ENCODE peak calls at places on chromosomes 7 and 10, in nine cellular contexts. One of them, this sample, is unnamed.
A peak's percentile ranks its signal among the peaks of the same experiment; 100 is the strongest.

GRCh38 chr10:9289811-9290210 is 1235.3 kb downstream of the GATA3 start:
- DNase-seq in heart right ventricle: no peak
- DNase-seq in kidney: no peak
- DNase-seq in heart left ventricle: no peak
- DNase-seq in adrenal gland: no peak
- DNase-seq in transverse colon: no peak
- DNase-seq in body of pancreas: no peak
- DNase-seq in Karpas-422: no peak
- DNase-seq in breast epithelium: no peak
- DNase-seq in this sample: no peak

GRCh38 chr7:48171190-48171589 is at the start of gene ABCA13:
- DNase-seq in heart right ventricle: no peak
- DNase-seq in kidney: no peak
- DNase-seq in heart left ventricle: no peak
- DNase-seq in adrenal gland: no peak
- DNase-seq in transverse colon: no peak
- DNase-seq in body of pancreas: no peak
- DNase-seq in Karpas-422: no peak
- DNase-seq in breast epithelium: no peak
- DNase-seq in this sample: no peak

GRCh38 chr7:157579425-157579824 is 242.6 kb downstream of the DNAJB6 start:
- DNase-seq in heart right ventricle: no peak
- DNase-seq in kidney: peak; percentile 35
- DNase-seq in heart left ventricle: no peak
- DNase-seq in adrenal gland: no peak
- DNase-seq in transverse colon: peak; percentile 57
- DNase-seq in body of pancreas: no peak
- DNase-seq in Karpas-422: no peak
- DNase-seq in breast epithelium: no peak
- DNase-seq in this sample: no peak

GRCh38 chr10:100988166-100988565 is 823 bp downstream of the TWNK start:
- DNase-seq in heart right ventricle: no peak
- DNase-seq in kidney: peak; percentile 52
- DNase-seq in heart left ventricle: no peak
- DNase-seq in adrenal gland: no peak
- DNase-seq in transverse colon: no peak
- DNase-seq in body of pancreas: no peak
- DNase-seq in Karpas-422: no peak
- DNase-seq in breast epithelium: no peak
- DNase-seq in this sample: no peak

GRCh38 chr7:92875719-92876118 is 39.3 kb upstream of the CDK6 start:
- DNase-seq in heart right ventricle: no peak
- DNase-seq in kidney: no peak
- DNase-seq in heart left ventricle: no peak
- DNase-seq in adrenal gland: no peak
- DNase-seq in transverse colon: no peak
- DNase-seq in body of pancreas: no peak
- DNase-seq in Karpas-422: no peak
- DNase-seq in breast epithelium: no peak
- DNase-seq in this sample: no peak

GRCh38 chr7:143396182-143396581 is 12.5 kb downstream of the EPHA1 start:
- DNase-seq in heart right ventricle: no peak
- DNase-seq in kidney: no peak
- DNase-seq in heart left ventricle: no peak
- DNase-seq in adrenal gland: no peak
- DNase-seq in transverse colon: no peak
- DNase-seq in body of pancreas: no peak
- DNase-seq in Karpas-422: no peak
- DNase-seq in breast epithelium: no peak
- DNase-seq in this sample: no peak

GRCh38 chr10:95217476-95217875 is 23.4 kb downstream of the ACSM6 start:
- DNase-seq in heart right ventricle: no peak
- DNase-seq in kidney: no peak
- DNase-seq in heart left ventricle: no peak
- DNase-seq in adrenal gland: no peak
- DNase-seq in transverse colon: no peak
- DNase-seq in body of pancreas: no peak
- DNase-seq in Karpas-422: no peak
- DNase-seq in breast epithelium: no peak
- DNase-seq in this sample: no peak

GRCh38 chr10:15325243-15326002 is 45.7 kb downstream of the FAM171A1 start:
- DNase-seq in heart right ventricle: no peak
- DNase-seq in kidney: no peak
- DNase-seq in heart left ventricle: peak; percentile 37
- DNase-seq in adrenal gland: peak; percentile 60
- DNase-seq in transverse colon: no peak
- DNase-seq in body of pancreas: no peak
- DNase-seq in Karpas-422: no peak
- DNase-seq in breast epithelium: no peak
- DNase-seq in this sample: no peak

GRCh38 chr10:55274367-55274766 is 473.3 kb upstream of the PCDH15 start:
- DNase-seq in heart right ventricle: no peak
- DNase-seq in kidney: no peak
- DNase-seq in heart left ventricle: no peak
- DNase-seq in adrenal gland: no peak
- DNase-seq in transverse colon: no peak
- DNase-seq in body of pancreas: no peak
- DNase-seq in Karpas-422: no peak
- DNase-seq in breast epithelium: no peak
- DNase-seq in this sample: no peak

GRCh38 chr10:45373783-45374450 is at the start of gene ALOX5:
- DNase-seq in heart right ventricle: peak; percentile 77
- DNase-seq in kidney: peak; percentile 86
- DNase-seq in heart left ventricle: peak; percentile 72
- DNase-seq in adrenal gland: no peak
- DNase-seq in transverse colon: peak; percentile 79
- DNase-seq in body of pancreas: peak; percentile 86
- DNase-seq in Karpas-422: peak; percentile 95
- DNase-seq in breast epithelium: no peak
- DNase-seq in this sample: peak; percentile 6

GRCh38 chr7:140609646-140610045 is 31.0 kb downstream of the DENND2A start:
- DNase-seq in heart right ventricle: no peak
- DNase-seq in kidney: no peak
- DNase-seq in heart left ventricle: no peak
- DNase-seq in adrenal gland: no peak
- DNase-seq in transverse colon: no peak
- DNase-seq in body of pancreas: no peak
- DNase-seq in Karpas-422: no peak
- DNase-seq in breast epithelium: no peak
- DNase-seq in this sample: no peak

GRCh38 chr7:155862088-155862487 is 49.8 kb upstream of the SHH start:
- DNase-seq in heart right ventricle: no peak
- DNase-seq in kidney: no peak
- DNase-seq in heart left ventricle: no peak
- DNase-seq in adrenal gland: no peak
- DNase-seq in transverse colon: no peak
- DNase-seq in body of pancreas: no peak
- DNase-seq in Karpas-422: no peak
- DNase-seq in breast epithelium: no peak
- DNase-seq in this sample: no peak

GRCh38 chr7:69670701-69671100 is 72.4 kb downstream of the AUTS2 start:
- DNase-seq in heart right ventricle: no peak
- DNase-seq in kidney: no peak
- DNase-seq in heart left ventricle: no peak
- DNase-seq in adrenal gland: no peak
- DNase-seq in transverse colon: no peak
- DNase-seq in body of pancreas: no peak
- DNase-seq in Karpas-422: no peak
- DNase-seq in breast epithelium: no peak
- DNase-seq in this sample: no peak

GRCh38 chr7:110943686-110944350 is 147.1 kb upstream of the LRRN3 start:
- DNase-seq in heart right ventricle: no peak
- DNase-seq in kidney: no peak
- DNase-seq in heart left ventricle: no peak
- DNase-seq in adrenal gland: no peak
- DNase-seq in transverse colon: no peak
- DNase-seq in body of pancreas: no peak
- DNase-seq in Karpas-422: no peak
- DNase-seq in breast epithelium: no peak
- DNase-seq in this sample: no peak

GRCh38 chr10:69948261-69948660 is 104.4 kb upstream of the MACROH2A2 start:
- DNase-seq in heart right ventricle: no peak
- DNase-seq in kidney: no peak
- DNase-seq in heart left ventricle: no peak
- DNase-seq in adrenal gland: no peak
- DNase-seq in transverse colon: no peak
- DNase-seq in body of pancreas: no peak
- DNase-seq in Karpas-422: no peak
- DNase-seq in breast epithelium: no peak
- DNase-seq in this sample: no peak

GRCh38 chr7:102412548-102412947 is 16.4 kb downstream of the PRKRIP1 start:
- DNase-seq in heart right ventricle: peak; percentile 38
- DNase-seq in kidney: no peak
- DNase-seq in heart left ventricle: peak; percentile 35
- DNase-seq in adrenal gland: peak; percentile 90
- DNase-seq in transverse colon: peak; percentile 37
- DNase-seq in body of pancreas: no peak
- DNase-seq in Karpas-422: no peak
- DNase-seq in breast epithelium: no peak
- DNase-seq in this sample: peak; percentile 25

GRCh38 chr7:129438839-129439640 is 4.8 kb downstream of the STRIP2 start:
- DNase-seq in heart right ventricle: no peak
- DNase-seq in kidney: no peak
- DNase-seq in heart left ventricle: no peak
- DNase-seq in adrenal gland: no peak
- DNase-seq in transverse colon: no peak
- DNase-seq in body of pancreas: no peak
- DNase-seq in Karpas-422: no peak
- DNase-seq in breast epithelium: no peak
- DNase-seq in this sample: no peak

GRCh38 chr7:131111081-131111576 is 216.5 kb upstream of the MKLN1 start:
- DNase-seq in heart right ventricle: no peak
- DNase-seq in kidney: no peak
- DNase-seq in heart left ventricle: peak; percentile 37
- DNase-seq in adrenal gland: peak; percentile 72
- DNase-seq in transverse colon: peak; percentile 15
- DNase-seq in body of pancreas: peak; percentile 62
- DNase-seq in Karpas-422: peak; percentile 82
- DNase-seq in breast epithelium: no peak
- DNase-seq in this sample: no peak

GRCh38 chr7:122310119-122311021 is 5.8 kb upstream of the FEZF1 start:
- DNase-seq in heart right ventricle: no peak
- DNase-seq in kidney: no peak
- DNase-seq in heart left ventricle: no peak
- DNase-seq in adrenal gland: no peak
- DNase-seq in transverse colon: no peak
- DNase-seq in body of pancreas: no peak
- DNase-seq in Karpas-422: no peak
- DNase-seq in breast epithelium: no peak
- DNase-seq in this sample: no peak

GRCh38 chr7:67022501-67022900 is 25.9 kb downstream of the TYW1 start:
- DNase-seq in heart right ventricle: no peak
- DNase-seq in kidney: no peak
- DNase-seq in heart left ventricle: no peak
- DNase-seq in adrenal gland: peak; percentile 34
- DNase-seq in transverse colon: no peak
- DNase-seq in body of pancreas: no peak
- DNase-seq in Karpas-422: no peak
- DNase-seq in breast epithelium: no peak
- DNase-seq in this sample: no peak

GRCh38 chr7:44759246-44759645 is 10.6 kb downstream of the ZMIZ2 start:
- DNase-seq in heart right ventricle: no peak
- DNase-seq in kidney: no peak
- DNase-seq in heart left ventricle: no peak
- DNase-seq in adrenal gland: no peak
- DNase-seq in transverse colon: no peak
- DNase-seq in body of pancreas: no peak
- DNase-seq in Karpas-422: no peak
- DNase-seq in breast epithelium: no peak
- DNase-seq in this sample: no peak
- H3K36me3 ChIP-seq in heart right ventricle: peaks cover 16% of the 10 kb centered on the region
- H3K36me3 ChIP-seq in kidney: peaks cover 49% of the 10 kb centered on the region
- H3K36me3 ChIP-seq in heart left ventricle: peaks cover 68% of the 10 kb centered on the region
- H3K36me3 ChIP-seq in adrenal gland: no peaks in the 10 kb centered on the region
- H3K36me3 ChIP-seq in transverse colon: peaks cover 35% of the 10 kb centered on the region
- H3K36me3 ChIP-seq in body of pancreas: peaks cover 36% of the 10 kb centered on the region
- H3K36me3 ChIP-seq in Karpas-422: no peaks in the 10 kb centered on the region
- H3K36me3 ChIP-seq in breast epithelium: no peaks in the 10 kb centered on the region
- H3K36me3 ChIP-seq in this sample: peaks cover 68% of the 10 kb centered on the region

DNA sequence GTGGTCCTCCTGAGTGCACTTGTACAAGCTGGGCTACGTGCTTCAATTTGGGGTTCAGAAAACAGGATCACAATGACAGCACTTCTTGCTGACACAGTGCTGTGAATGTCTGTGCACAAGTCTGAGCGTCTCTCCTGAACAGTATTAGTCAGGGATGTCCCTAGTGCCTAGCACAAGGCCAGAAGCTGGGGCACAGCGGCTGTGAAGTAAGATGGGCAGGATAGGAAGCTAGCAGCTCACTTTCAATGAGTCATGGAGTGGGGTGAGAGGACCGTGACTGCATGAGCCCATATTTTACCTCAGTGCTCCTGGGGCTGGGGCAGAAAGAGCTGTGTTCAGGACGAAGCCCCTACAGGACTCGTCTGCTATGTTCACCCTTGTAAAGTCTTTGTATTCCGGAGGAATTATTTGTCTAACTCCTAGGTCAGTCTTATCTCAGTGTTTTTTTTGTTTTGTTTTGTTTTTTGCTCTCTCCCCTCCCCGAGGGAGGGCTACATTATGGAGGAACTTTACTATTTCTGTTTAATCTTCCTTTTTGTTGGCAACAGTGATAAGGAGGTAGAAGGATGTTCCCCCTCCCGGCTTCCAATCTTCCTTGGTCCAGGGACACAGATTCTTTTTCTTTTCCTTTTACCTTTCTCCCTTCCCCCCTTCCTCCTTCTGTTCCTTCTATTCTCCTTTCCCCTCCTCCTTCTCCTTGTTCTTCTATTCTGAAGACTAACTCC is 2.8 kb upstream of the LRMDA start:
- DNase-seq in heart right ventricle: no peak
- DNase-seq in kidney: no peak
- DNase-seq in heart left ventricle: no peak
- DNase-seq in adrenal gland: peak; percentile 90
- DNase-seq in transverse colon: no peak
- DNase-seq in body of pancreas: peak; percentile 39
- DNase-seq in Karpas-422: no peak
- DNase-seq in breast epithelium: no peak
- DNase-seq in this sample: no peak
- H3K4me1 ChIP-seq in heart right ventricle: peaks cover 56% of the 10 kb centered on the region
- H3K4me1 ChIP-seq in kidney: peaks cover 26% of the 10 kb centered on the region
- H3K4me1 ChIP-seq in heart left ventricle: peaks cover 18% of the 10 kb centered on the region
- H3K4me1 ChIP-seq in adrenal gland: peaks cover 52% of the 10 kb centered on the region
- H3K4me1 ChIP-seq in transverse colon: peaks cover 17% of the 10 kb centered on the region
- H3K4me1 ChIP-seq in body of pancreas: peaks cover 72% of the 10 kb centered on the region
- H3K4me1 ChIP-seq in Karpas-422: no peaks in the 10 kb centered on the region
- H3K4me1 ChIP-seq in breast epithelium: no peaks in the 10 kb centered on the region
- H3K4me1 ChIP-seq in this sample: no peaks in the 10 kb centered on the region

GRCh38 chr10:68125770-68126169 is 16.5 kb downstream of the MYPN start:
- DNase-seq in heart right ventricle: no peak
- DNase-seq in kidney: no peak
- DNase-seq in heart left ventricle: no peak
- DNase-seq in adrenal gland: no peak
- DNase-seq in transverse colon: no peak
- DNase-seq in body of pancreas: no peak
- DNase-seq in Karpas-422: no peak
- DNase-seq in breast epithelium: no peak
- DNase-seq in this sample: no peak
- H3K27ac ChIP-seq in heart right ventricle: peak overlapping the region; percentile 42
- H3K27ac ChIP-seq in kidney: no peak overlapping the region
- H3K27ac ChIP-seq in heart left ventricle: no peak overlapping the region
- H3K27ac ChIP-seq in adrenal gland: no peak overlapping the region
- H3K27ac ChIP-seq in transverse colon: no peak overlapping the region
- H3K27ac ChIP-seq in body of pancreas: no peak overlapping the region
- H3K27ac ChIP-seq in Karpas-422: no peak overlapping the region
- H3K27ac ChIP-seq in breast epithelium: no peak overlapping the region
- H3K27ac ChIP-seq in this sample: no peak overlapping the region

GRCh38 chr10:878333-878753 is 53.2 kb downstream of the LARP4B start:
- DNase-seq in heart right ventricle: no peak
- DNase-seq in kidney: no peak
- DNase-seq in heart left ventricle: no peak
- DNase-seq in adrenal gland: no peak
- DNase-seq in transverse colon: no peak
- DNase-seq in body of pancreas: peak; percentile 48
- DNase-seq in Karpas-422: no peak
- DNase-seq in breast epithelium: no peak
- DNase-seq in this sample: no peak
- H3K36me3 ChIP-seq in heart right ventricle: peaks cover 7% of the 10 kb centered on the region
- H3K36me3 ChIP-seq in kidney: peaks cover 23% of the 10 kb centered on the region
- H3K36me3 ChIP-seq in heart left ventricle: peaks cover 54% of the 10 kb centered on the region
- H3K36me3 ChIP-seq in adrenal gland: no peaks in the 10 kb centered on the region
- H3K36me3 ChIP-seq in transverse colon: peaks cover 14% of the 10 kb centered on the region
- H3K36me3 ChIP-seq in body of pancreas: peaks cover 20% of the 10 kb centered on the region
- H3K36me3 ChIP-seq in Karpas-422: peaks cover 48% of the 10 kb centered on the region
- H3K36me3 ChIP-seq in breast epithelium: no peaks in the 10 kb centered on the region
- H3K36me3 ChIP-seq in this sample: peaks cover 24% of the 10 kb centered on the region